ENCODE peak calls at places on chromosome 22, in four cellular contexts. One of them, this sample, is unnamed.

GRCh38 chr22:17418890-17419324 is 49.6 kb downstream of the CECR2 start:
- DNase-seq in AG04450: no peak
- DNase-seq in suprapubic skin: no peak
- DNase-seq in mammary epithelial cell: no peak
- DNase-seq in this sample: peak

GRCh38 chr22:29145321-29146072 is 60.2 kb upstream of the EMID1 start:
- DNase-seq in AG04450: no peak
- DNase-seq in suprapubic skin: peak
- DNase-seq in mammary epithelial cell: no peak
- DNase-seq in this sample: no peak

GRCh38 chr22:26588749-26589366 is 1.1 kb downstream of the TPST2 start:
- DNase-seq in AG04450: no peak
- DNase-seq in suprapubic skin: no peak
- DNase-seq in mammary epithelial cell: no peak
- DNase-seq in this sample: no peak

GRCh38 chr22:49267996-49268395 is 559.7 kb downstream of the BRD1 start:
- DNase-seq in AG04450: no peak
- DNase-seq in suprapubic skin: peak
- DNase-seq in mammary epithelial cell: no peak
- DNase-seq in this sample: no peak

GRCh38 chr22:50027639-50028537 is 15.3 kb upstream of the IL17REL start:
- DNase-seq in AG04450: no peak
- DNase-seq in suprapubic skin: peak
- DNase-seq in mammary epithelial cell: peak
- DNase-seq in this sample: no peak

GRCh38 chr22:27460596-27461347 is 340.8 kb downstream of the MN1 start:
- DNase-seq in AG04450: peak
- DNase-seq in suprapubic skin: no peak
- DNase-seq in mammary epithelial cell: no peak
- DNase-seq in this sample: peak

GRCh38 chr22:41523464-41524221 is 20.6 kb downstream of the POLR3H start:
- DNase-seq in AG04450: peak
- DNase-seq in suprapubic skin: peak
- DNase-seq in mammary epithelial cell: no peak
- DNase-seq in this sample: peak

GRCh38 chr22:49633010-49633324 is 194.7 kb downstream of the BRD1 start:
- DNase-seq in AG04450: no peak
- DNase-seq in suprapubic skin: no peak
- DNase-seq in mammary epithelial cell: no peak
- DNase-seq in this sample: no peak

GRCh38 chr22:20015971-20016733 is 471 bp downstream of the ARVCF start:
- DNase-seq in AG04450: no peak
- DNase-seq in suprapubic skin: no peak
- DNase-seq in mammary epithelial cell: no peak
- DNase-seq in this sample: no peak

GRCh38 chr22:41600976-41601375 is 11.3 kb upstream of the PMM1 start:
- DNase-seq in AG04450: no peak
- DNase-seq in suprapubic skin: no peak
- DNase-seq in mammary epithelial cell: no peak
- DNase-seq in this sample: no peak

GRCh38 chr22:18970948-18971315 is 34.8 kb upstream of the PRODH start:
- DNase-seq in AG04450: no peak
- DNase-seq in suprapubic skin: no peak
- DNase-seq in mammary epithelial cell: no peak
- DNase-seq in this sample: no peak

GRCh38 chr22:37320726-37321286 is 38.5 kb downstream of the CYTH4 start:
- DNase-seq in AG04450: no peak
- DNase-seq in suprapubic skin: no peak
- DNase-seq in mammary epithelial cell: no peak
- DNase-seq in this sample: no peak

GRCh38 chr22:32887293-32887692 is 85.8 kb downstream of the TIMP3 start:
- DNase-seq in AG04450: no peak
- DNase-seq in suprapubic skin: no peak
- DNase-seq in mammary epithelial cell: no peak
- DNase-seq in this sample: no peak
- TF ChIP-seq CTCF in AG04450: no peak
- TF ChIP-seq CTCF in suprapubic skin: no peak
- TF ChIP-seq CTCF in mammary epithelial cell: no peak
- TF ChIP-seq CTCF in this sample: no peak

GRCh38 chr22:32862936-32863661 is 61.6 kb downstream of the TIMP3 start:
- DNase-seq in AG04450: no peak
- DNase-seq in suprapubic skin: no peak
- DNase-seq in mammary epithelial cell: no peak
- DNase-seq in this sample: no peak
- H3K27ac ChIP-seq in AG04450: no peak
- H3K27ac ChIP-seq in suprapubic skin: no peak
- H3K27ac ChIP-seq in mammary epithelial cell: no peak
- H3K27ac ChIP-seq in this sample: no peak

GRCh38 chr22:46390105-46390651 is 54.7 kb downstream of the TRMU start:
- DNase-seq in AG04450: no peak
- DNase-seq in suprapubic skin: no peak
- DNase-seq in mammary epithelial cell: no peak
- DNase-seq in this sample: no peak

GRCh38 chr22:46391486-46392136 is 56.1 kb downstream of the TRMU start:
- DNase-seq in AG04450: no peak
- DNase-seq in suprapubic skin: no peak
- DNase-seq in mammary epithelial cell: no peak
- DNase-seq in this sample: no peak

GRCh38 chr22:46389081-46389480 is 53.6 kb downstream of the TRMU start:
- DNase-seq in AG04450: no peak
- DNase-seq in suprapubic skin: no peak
- DNase-seq in mammary epithelial cell: no peak
- DNase-seq in this sample: no peak

GRCh38 chr22:46392137-46392844 is 56.8 kb downstream of the TRMU start:
- DNase-seq in AG04450: no peak
- DNase-seq in suprapubic skin: no peak
- DNase-seq in mammary epithelial cell: no peak
- DNase-seq in this sample: no peak

DNA sequence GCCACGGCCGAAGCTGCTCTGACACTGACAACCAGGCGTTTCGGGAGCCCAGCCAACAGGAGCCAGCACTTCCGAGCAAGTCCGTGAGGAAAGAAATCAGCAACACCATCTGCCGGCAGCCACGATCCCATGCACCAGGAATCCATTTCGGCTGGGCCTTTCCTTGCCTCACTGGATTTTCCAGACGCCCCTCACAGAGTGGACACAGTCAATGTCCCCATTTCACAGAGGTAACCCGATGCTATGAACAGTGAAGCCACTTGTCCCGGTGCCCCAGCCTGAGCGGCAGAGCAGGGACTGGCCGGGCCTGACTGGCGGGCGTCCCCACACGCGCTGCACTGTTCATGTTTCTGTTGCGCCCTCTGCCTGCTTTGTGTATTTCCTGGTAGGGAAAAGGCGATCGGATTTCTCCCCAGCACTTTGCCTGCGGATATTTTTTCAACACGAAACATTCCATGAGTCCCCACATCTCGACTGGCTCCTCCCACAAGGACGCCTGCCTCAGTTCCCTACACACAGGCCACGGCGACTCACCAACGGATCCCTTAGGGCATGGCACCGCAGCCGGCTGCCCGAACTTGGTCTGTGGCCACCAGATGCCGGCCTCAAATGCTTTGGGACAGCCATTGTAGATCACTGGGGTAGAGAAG is 55.3 kb downstream of the TRMU start:
- DNase-seq in AG04450: peak
- DNase-seq in suprapubic skin: no peak
- DNase-seq in mammary epithelial cell: peak
- DNase-seq in this sample: peak
- TF ChIP-seq CTCF in AG04450: peak
- TF ChIP-seq CTCF in suprapubic skin: no peak
- TF ChIP-seq CTCF in mammary epithelial cell: no peak
- TF ChIP-seq CTCF in this sample: peak

DNA sequence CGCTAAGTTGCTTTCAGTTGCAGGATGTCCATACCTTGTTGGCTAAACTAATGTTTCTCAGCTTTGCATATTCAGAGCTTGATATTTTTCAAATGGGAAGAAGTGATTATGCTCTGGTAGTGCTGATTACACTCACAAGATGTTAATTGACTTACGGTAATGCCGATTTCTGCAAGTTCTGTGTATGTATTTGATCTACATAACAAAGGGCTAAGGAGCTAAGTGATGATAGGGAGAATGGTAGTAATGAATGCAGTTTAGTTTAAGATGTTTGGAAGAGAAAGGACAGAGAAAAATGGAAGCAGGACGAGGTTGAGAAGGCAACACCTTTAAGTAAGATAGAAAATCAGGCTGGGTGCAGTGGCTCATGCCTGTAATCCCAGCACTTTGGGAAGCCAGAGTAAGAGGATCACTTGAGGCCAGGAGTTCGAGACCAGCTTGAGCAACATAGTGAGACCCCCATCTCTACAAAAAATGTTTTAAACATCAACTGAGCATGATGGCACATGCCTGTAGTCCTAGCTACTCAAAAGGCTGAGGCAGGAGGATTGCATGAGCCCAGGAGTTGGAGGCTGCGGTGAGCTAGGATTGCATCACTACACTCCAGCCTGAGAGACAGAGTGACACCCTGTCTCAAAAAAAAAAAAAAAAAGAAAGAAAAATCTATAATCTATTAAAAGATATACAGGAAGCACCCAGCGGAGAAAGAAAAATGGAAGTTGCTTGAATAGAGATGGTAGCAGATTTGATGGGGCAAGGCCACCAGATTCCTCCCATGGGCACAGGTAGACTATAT is 61.6 kb downstream of the FAM83F start:
- DNase-seq in AG04450: no peak
- DNase-seq in suprapubic skin: no peak
- DNase-seq in mammary epithelial cell: no peak
- DNase-seq in this sample: no peak
- H3K27ac ChIP-seq in AG04450: no peak
- H3K27ac ChIP-seq in suprapubic skin: no peak
- H3K27ac ChIP-seq in mammary epithelial cell: no peak
- H3K27ac ChIP-seq in this sample: no peak